ENCODE peak calls at places on chromosomes 11 and 22, in four cellular contexts. W is heart left ventricle, E is sigmoid colon, T is stomach. D is an unnamed sample. For H3K9me3, the result is how much of the 10 kb centered on the place peaks cover.

GRCh38 chr11:65262775-65263174 is 1.0 kb downstream of the POLA2 start:
- DNase-seq in E (peak), T (no peak), W (no peak), D (no peak)

GRCh38 chr22:31929126-31929928 is 15.0 kb upstream of the YWHAH start:
- DNase-seq in W (peak), E (no peak), T (no peak), D (peak)

GRCh38 chr11:69018924-69019323 is 5.9 kb upstream of the MRGPRF start:
- DNase-seq in E (peak), T (no peak), W (no peak), D (no peak)

GRCh38 chr11:103433380-103433779 is 324.2 kb downstream of the DYNC2H1 start:
- DNase-seq in E (no peak), W (no peak), T (no peak), D (no peak)

GRCh38 chr11:44190883-44191230 is 95.4 kb downstream of the EXT2 start:
- DNase-seq in T (no peak), W (no peak), E (no peak), D (no peak)

GRCh38 chr22:36874309-36874696 is 13.5 kb downstream of the NCF4 start:
- DNase-seq in E (no peak), T (no peak), W (no peak), D (no peak)

GRCh38 chr11:134669796-134670195 is 257.8 kb upstream of the B3GAT1 start:
- DNase-seq in W (no peak), T (peak), E (peak), D (no peak)

GRCh38 chr11:130798280-130798679 is 118.0 kb downstream of the SNX19 start:
- DNase-seq in T (no peak), W (no peak), E (no peak), D (no peak)

GRCh38 chr11:128965485-128965884 is 22.8 kb upstream of the TP53AIP1 start:
- DNase-seq in T (no peak), E (no peak), W (no peak), D (no peak)

GRCh38 chr11:131136476-131136875 is 220.2 kb upstream of the SNX19 start:
- DNase-seq in W (no peak), T (no peak), E (no peak), D (no peak)

GRCh38 chr11:44911031-44911814 is 39.5 kb downstream of the TP53I11 start:
- DNase-seq in E (peak), T (peak), W (peak), D (peak)

GRCh38 chr11:12715131-12715530 is 40.9 kb downstream of the TEAD1 start:
- DNase-seq in E (no peak), W (no peak), T (no peak), D (no peak)

GRCh38 chr11:44598831-44599230 is 33.4 kb downstream of the CD82 start:
- DNase-seq in E (no peak), W (no peak), T (no peak), D (no peak)

GRCh38 chr11:47791774-47792173 is 24.6 kb upstream of the FNBP4 start:
- DNase-seq in W (no peak), T (no peak), E (no peak), D (no peak)

GRCh38 chr11:121337740-121338272 is 45.2 kb downstream of the SC5D start:
- DNase-seq in W (no peak), T (no peak), E (no peak), D (peak)

GRCh38 chr11:112162761-112163669 is 879 bp downstream of the IL18 start:
- DNase-seq in T (no peak), E (no peak), W (no peak), D (no peak)

GRCh38 chr11:60498399-60498798 is 5.8 kb downstream of the MS4A12 start:
- DNase-seq in W (no peak), T (no peak), E (no peak), D (no peak)

GRCh38 chr22:20130739-20131592 is 638 bp upstream of the ZDHHC8 start:
- DNase-seq in W (peak), T (peak), E (peak), D (peak)

GRCh38 chr11:125148011-125148410 is 16.5 kb upstream of the PKNOX2 start:
- DNase-seq in E (no peak), W (no peak), T (no peak), D (no peak)

GRCh38 chr11:61834278-61835004 is 6.3 kb downstream of the FADS2 start:
- DNase-seq in T (no peak), W (peak), E (no peak), D (peak)

GRCh38 chr22:45254789-45255261 is 14.1 kb upstream of the KIAA0930 start:
- DNase-seq in W (no peak), T (no peak), E (no peak), D (no peak)

DNA sequence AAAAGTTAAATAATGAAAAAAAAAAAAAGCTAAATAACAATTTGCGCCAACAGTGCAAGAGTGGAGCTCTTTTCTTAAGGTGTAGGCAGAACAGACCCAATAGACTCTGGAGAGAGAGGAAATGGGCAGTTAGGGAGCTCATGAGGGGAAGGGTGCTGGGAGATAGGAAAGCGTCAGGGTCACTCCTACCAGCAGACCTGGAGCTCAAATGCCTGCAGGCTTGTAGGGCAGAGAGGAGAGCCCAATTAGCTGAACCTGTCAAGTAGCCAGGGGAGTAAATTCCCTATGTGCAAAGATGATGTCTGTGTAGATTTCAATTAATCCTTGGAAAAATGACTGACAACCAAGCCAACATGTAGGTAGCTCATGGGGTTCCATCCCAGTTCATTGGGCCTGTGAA is 73.0 kb downstream of the RAB30 start:
- DNase-seq in E (no peak), T (no peak), W (no peak), D (no peak)
- H3K27ac ChIP-seq in E (no peak), T (no peak), W (no peak), D (no peak)

GRCh38 chr11:122933434-122933833 is 48.2 kb downstream of the BSX start:
- DNase-seq in W (no peak), E (no peak), T (no peak), D (no peak)
- H3K9me3 ChIP-seq in W (under half), E (under half), T (under half), D (under half)

DNA sequence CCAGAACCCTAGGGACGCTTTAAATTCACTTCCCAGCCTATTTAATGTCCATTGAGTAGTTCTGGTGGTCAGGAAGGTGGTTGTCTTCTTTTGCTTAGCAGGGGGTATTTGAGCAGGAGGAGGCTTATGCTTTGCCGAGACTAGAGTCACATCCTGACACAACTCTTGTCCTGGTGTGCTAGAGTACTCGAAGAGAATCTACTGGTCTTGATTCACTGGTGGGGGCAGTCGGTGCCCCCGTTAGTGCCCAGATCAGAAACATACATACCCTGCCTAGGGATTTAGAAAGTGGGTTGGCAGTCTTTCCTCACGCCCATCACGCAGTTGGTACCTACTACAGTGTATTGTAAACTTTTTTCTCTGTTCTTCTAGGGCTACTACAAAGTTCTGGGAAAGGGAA is 2.7 kb downstream of the RPL27A start:
- DNase-seq in E (no peak), T (no peak), W (no peak), D (no peak)
- H3K27ac ChIP-seq in E (no peak), T (peak), W (no peak), D (no peak)

GRCh38 chr11:1412377-1413095 is 22.8 kb downstream of the BRSK2 start:
- DNase-seq in W (no peak), E (no peak), T (no peak), D (no peak)

GRCh38 chr11:1411301-1411700 is 21.6 kb downstream of the BRSK2 start:
- DNase-seq in W (no peak), E (no peak), T (no peak), D (peak)

GRCh38 chr11:1410366-1411291 is 20.9 kb downstream of the BRSK2 start:
- DNase-seq in T (no peak), W (no peak), E (no peak), D (no peak)

GRCh38 chr11:1415631-1416030 is 25.9 kb downstream of the BRSK2 start:
- DNase-seq in W (no peak), T (no peak), E (no peak), D (no peak)

DNA sequence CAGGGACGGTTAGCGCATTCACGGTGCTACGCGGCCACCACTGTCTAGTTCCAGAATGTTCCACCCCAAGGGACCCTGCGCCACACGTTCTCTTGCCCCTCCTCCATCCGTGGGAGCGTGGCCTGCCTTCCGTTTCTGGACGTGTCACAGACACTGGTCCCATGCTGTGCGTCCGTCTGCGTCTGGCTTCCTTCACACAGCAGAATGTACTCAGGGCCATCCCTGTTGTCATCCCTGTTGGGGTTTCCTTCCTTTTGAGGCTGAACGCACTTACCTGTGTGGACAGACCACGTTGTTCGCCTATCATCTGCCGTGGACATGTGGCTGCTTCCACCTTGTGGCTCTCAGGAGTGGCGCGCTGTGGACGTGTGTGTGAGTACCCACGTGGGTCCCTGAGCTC is 24.9 kb downstream of the BRSK2 start:
- DNase-seq in E (no peak), W (no peak), T (no peak), D (no peak)
- H3K9me3 ChIP-seq in E (under half), W (under half), T (under half), D (under half)

DNA sequence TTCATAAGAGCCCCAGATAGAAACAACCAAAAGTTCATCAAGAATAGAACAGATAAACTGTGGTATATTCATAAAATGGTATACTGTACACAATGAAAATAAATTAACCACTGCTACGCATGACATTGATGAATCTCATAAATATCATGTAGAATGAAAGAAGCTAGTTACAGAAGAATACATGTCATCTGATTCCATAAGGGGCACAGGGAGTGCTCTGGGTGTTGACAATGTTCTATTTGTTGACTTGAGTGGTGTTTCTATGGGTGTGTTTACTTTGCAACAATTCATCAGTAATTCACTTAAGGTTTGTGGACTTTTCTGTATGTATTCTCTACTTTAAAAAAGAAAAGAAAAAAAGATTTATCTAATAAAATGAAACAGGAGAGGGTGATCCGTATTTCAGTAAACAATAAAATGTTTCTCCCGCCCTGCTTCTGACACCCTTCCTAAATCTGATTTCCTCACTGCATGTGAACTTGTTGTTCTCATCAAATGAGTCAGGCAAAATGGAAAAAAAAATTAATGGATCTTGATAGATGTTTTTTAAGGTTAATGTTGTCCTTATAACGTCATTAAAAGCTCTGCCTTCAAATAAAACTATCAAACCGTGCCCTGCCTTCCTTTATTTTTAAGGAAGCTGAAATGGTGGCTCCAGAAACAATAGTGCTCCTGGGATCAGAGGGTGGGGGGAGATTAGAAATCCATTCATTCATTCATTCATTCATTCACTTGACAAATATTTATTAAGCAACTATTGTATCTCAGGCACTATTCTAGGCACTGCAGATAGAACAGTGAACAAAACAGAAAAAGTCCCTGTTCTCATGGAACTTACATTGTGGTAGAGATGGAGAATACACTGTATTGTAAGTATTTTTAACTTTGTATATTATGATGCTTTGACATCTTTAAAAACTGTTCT is 77.2 kb upstream of the CD44 start:
- DNase-seq in W (no peak), E (no peak), T (no peak), D (no peak)
- H3K27ac ChIP-seq in W (no peak), E (no peak), T (no peak), D (no peak)

GRCh38 chr11:97746832-97747231 is 1273.9 kb upstream of the CNTN5 start:
- DNase-seq in E (no peak), T (no peak), W (no peak), D (no peak)
- H3K9me3 ChIP-seq in E (under half), T (under half), W (under half), D (under half)

GRCh38 chr11:108606070-108606469 is 12.5 kb upstream of the EXPH5 start:
- DNase-seq in T (no peak), W (no peak), E (no peak), D (no peak)
- H3K27ac ChIP-seq in T (no peak), W (no peak), E (no peak), D (no peak)

GRCh38 chr22:50088096-50088495 is 1.7 kb upstream of the MOV10L1 start:
- DNase-seq in E (no peak), W (no peak), T (no peak), D (no peak)

GRCh38 chr22:50091092-50091491 is 1.3 kb downstream of the MOV10L1 start:
- DNase-seq in W (no peak), E (no peak), T (no peak), D (no peak)

GRCh38 chr22:50090141-50090714 is 422 bp downstream of the MOV10L1 start:
- DNase-seq in W (no peak), T (no peak), E (no peak), D (no peak)

GRCh38 chr22:50089231-50090140 is at the start of gene MOV10L1:
- DNase-seq in T (no peak), E (no peak), W (no peak), D (peak)

GRCh38 chr22:50092342-50092741 is 2.5 kb downstream of the MOV10L1 start:
- DNase-seq in E (no peak), W (no peak), T (no peak), D (no peak)
- H3K9me3 ChIP-seq in E (under half), W (under half), T (under half), D (under half)

GRCh38 chr22:37893583-37893983 is 12.5 kb upstream of the MICALL1 start:
- DNase-seq in W (no peak), T (peak), E (no peak), D (no peak)
- H3K27ac ChIP-seq in W (no peak), T (peak), E (peak), D (no peak)

DNA sequence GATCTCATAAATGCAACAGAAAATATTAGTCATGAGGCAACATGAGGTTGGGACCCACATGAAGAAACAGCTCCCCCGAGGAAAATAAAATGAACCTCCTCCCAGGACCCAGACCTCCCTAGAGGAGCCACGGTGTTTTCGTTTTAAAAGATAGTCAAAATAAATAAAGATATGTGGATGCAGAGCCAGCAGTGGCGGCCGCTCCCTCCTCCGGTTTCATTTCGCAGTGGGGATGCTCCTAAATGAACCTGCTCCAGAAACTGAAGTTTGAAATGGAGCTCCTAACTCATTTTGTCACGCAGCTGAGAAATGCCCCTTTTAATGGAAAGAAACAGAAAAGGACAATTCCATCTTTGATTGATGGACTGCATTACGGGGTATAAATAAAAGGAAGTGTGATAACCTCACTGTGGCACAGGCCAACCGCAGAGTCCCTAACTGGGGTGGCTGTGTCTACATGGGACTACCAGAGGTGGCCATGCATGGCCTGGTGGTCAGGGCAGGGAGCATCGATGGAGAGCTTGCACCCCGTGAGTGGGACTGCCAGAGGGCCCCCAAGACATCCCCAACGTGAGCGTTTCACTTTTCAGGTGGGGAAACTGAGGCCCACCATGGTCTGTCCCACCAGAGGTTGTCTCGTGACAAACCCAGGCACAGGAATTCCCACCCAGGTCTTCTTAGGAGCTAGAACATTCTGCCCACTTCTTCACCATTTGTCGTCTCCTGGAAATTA is 426.6 kb downstream of the BRD1 start:
- DNase-seq in W (no peak), T (peak), E (peak), D (no peak)
- H3K9me3 ChIP-seq in W (under half), T (under half), E (under half), D (under half)

D was measured in right cardiac atrium.